ENCODE peak calls at places on chromosomes 11 and 22, in ten cellular contexts. J is NB4; E is astrocyte of the hippocampus; Y is stimulated activated naive B cell treated with anti-CD40 and anti-IgM and Interleukin-4, amounts not matched to agents 10 μg/mL and 1 μg/mL and 100 μg/mL, for 72 hours; L is effector CD4-positive, alpha-beta T cell; D is hippocampal formation; S is HFFc6; A is NCI-H524; U is Caki2; F is stimulated activated CD8-positive, alpha-beta memory T cell treated with anti-CD3 and anti-CD28 coated beads, Interleukin-12 subunit alpha, Interleukin-12 subunit beta, amount 100 ng/mL, for 4 hours. W is an unnamed sample.

GRCh38 chr22:19802001-19802880 is 41.7 kb downstream of the TBX1 start:
- DNase-seq in J (no peak), E (no peak), Y (no peak), L (no peak), D (no peak), S (no peak), A (no peak), U (no peak), F (no peak), W (no peak)

GRCh38 chr11:2864890-2865289 is 20.7 kb downstream of the CDKN1C start:
- DNase-seq in J (no peak), E (no peak), Y (no peak), L (no peak), D (no peak), S (no peak), A (no peak), U (no peak), F (no peak), W (no peak)

GRCh38 chr22:46972901-46973831 is 210.7 kb downstream of the TBC1D22A start:
- DNase-seq in J (no peak), E (no peak), Y (no peak), L (no peak), D (no peak), S (no peak), A (no peak), U (no peak), F (no peak), W (no peak)

GRCh38 chr11:62427630-62428233 is 8.9 kb downstream of the SCGB1A1 start:
- DNase-seq in J (peak; percentile 89), E (peak; percentile 29), Y (peak; percentile 21), L (no peak), D (no peak), S (peak; percentile 46), A (no peak), U (peak; percentile 72), F (no peak), W (peak; percentile 53)

GRCh38 chr11:83521647-83522596 is 235.8 kb upstream of the CCDC90B start:
- DNase-seq in J (peak; percentile 47), E (no peak), Y (no peak), L (no peak), D (no peak), S (peak; percentile 22), A (peak; percentile 2), U (no peak), F (no peak), W (peak; percentile 24)

GRCh38 chr11:124793466-124794278 is 6.5 kb downstream of the MSANTD2 start:
- DNase-seq in J (peak; percentile 66), E (peak; percentile 66), Y (no peak), L (no peak), D (no peak), S (peak; percentile 44), A (no peak), U (peak; percentile 48), F (no peak), W (peak; percentile 34)

GRCh38 chr11:46976182-46976854 is 39.8 kb downstream of the CSTPP1 start:
- DNase-seq in J (no peak), E (no peak), Y (no peak), L (no peak), D (no peak), S (no peak), A (no peak), U (no peak), F (no peak), W (no peak)

GRCh38 chr11:12604557-12605105 is 69.6 kb upstream of the TEAD1 start:
- DNase-seq in J (no peak), E (no peak), Y (no peak), L (no peak), D (no peak), S (no peak), A (no peak), U (no peak), F (no peak), W (no peak)

GRCh38 chr11:89922195-89922660 is at the start of gene TRIM49D1:
- DNase-seq in J (no peak), E (no peak), Y (no peak), L (no peak), D (no peak), S (no peak), A (no peak), U (no peak), F (no peak), W (no peak)

GRCh38 chr11:2512431-2513407 is 67.9 kb downstream of the KCNQ1 start:
- DNase-seq in J (no peak), E (no peak), Y (no peak), L (no peak), D (no peak), S (no peak), A (no peak), U (no peak), F (no peak), W (no peak)

GRCh38 chr11:37390566-37390965 is 792.5 kb upstream of the RAG2 start:
- DNase-seq in J (no peak), E (no peak), Y (no peak), L (no peak), D (no peak), S (no peak), A (no peak), U (no peak), F (no peak), W (no peak)

GRCh38 chr22:42960146-42960509 is 54.8 kb downstream of the PACSIN2 start:
- DNase-seq in J (peak; percentile 62), E (no peak), Y (no peak), L (no peak), D (no peak), S (no peak), A (no peak), U (no peak), F (no peak), W (no peak)

GRCh38 chr11:11528986-11529385 is 92.8 kb downstream of the GALNT18 start:
- DNase-seq in J (no peak), E (no peak), Y (no peak), L (no peak), D (no peak), S (no peak), A (no peak), U (no peak), F (no peak), W (no peak)

GRCh38 chr22:24455039-24455438 is 27.6 kb downstream of the ADORA2A start:
- DNase-seq in J (no peak), E (no peak), Y (no peak), L (no peak), D (no peak), S (no peak), A (no peak), U (no peak), F (no peak), W (no peak)

GRCh38 chr11:2582958-2583604 is 116.7 kb downstream of the KCNQ1OT1 start:
- DNase-seq in J (no peak), E (no peak), Y (no peak), L (peak; percentile 1), D (no peak), S (no peak), A (no peak), U (no peak), F (no peak), W (no peak)

GRCh38 chr11:61021661-61022212 is 50.3 kb downstream of the CD6 start:
- DNase-seq in J (no peak), E (no peak), Y (no peak), L (peak; percentile 91), D (no peak), S (no peak), A (no peak), U (no peak), F (peak; percentile 78), W (no peak)